ENCODE peak calls at places on chromosomes 3 and 15, in seven cellular contexts. V is thyroid gland, Y is HCT116, O is GM12891, K is IMR-90, S is heart left ventricle, A is lower leg skin. W is an unnamed sample.

GRCh38 chr3:178514411-178514800 is 21.8 kb upstream of the KCNMB2 start:
- DNase-seq in V (no peak), Y (no peak), O (no peak), K (no peak), S (no peak), A (no peak), W (no peak)

GRCh38 chr3:187678869-187679268 is 8.7 kb upstream of the SST start:
- DNase-seq in V (peak; percentile 24), Y (peak; percentile 42), O (no peak), K (peak; percentile 67), S (peak; percentile 51), A (no peak), W (peak; percentile 36)

GRCh38 chr3:66642484-66642883 is 141.7 kb upstream of the LRIG1 start:
- DNase-seq in V (no peak), Y (no peak), O (no peak), K (no peak), S (no peak), A (no peak), W (no peak)

GRCh38 chr3:10695595-10696285 is 120.3 kb upstream of the SLC6A11 start:
- DNase-seq in V (no peak), Y (no peak), O (no peak), K (no peak), S (no peak), A (no peak), W (no peak)

GRCh38 chr3:154862265-154862664 is 217.9 kb upstream of the MME start:
- DNase-seq in V (no peak), Y (no peak), O (no peak), K (peak; percentile 70), S (no peak), A (no peak), W (no peak)

GRCh38 chr3:172709776-172710708 is 825 bp downstream of the NCEH1 start:
- DNase-seq in V (peak; percentile 62), Y (no peak), O (no peak), K (peak; percentile 41), S (peak; percentile 61), A (peak; percentile 89), W (no peak)

GRCh38 chr3:109731639-109732473 is 394.5 kb upstream of the DPPA4 start:
- DNase-seq in V (peak; percentile 57), Y (peak; percentile 29), O (peak; percentile 2), K (peak; percentile 72), S (no peak), A (no peak), W (peak; percentile 2)

GRCh38 chr3:147130461-147130860 is 275.9 kb downstream of the ZIC4 start:
- DNase-seq in V (no peak), Y (no peak), O (no peak), K (peak; percentile 39), S (no peak), A (no peak), W (no peak)

GRCh38 chr3:64454179-64454578 is 228.9 kb upstream of the PRICKLE2 start:
- DNase-seq in V (no peak), Y (no peak), O (no peak), K (peak; percentile 85), S (no peak), A (no peak), W (no peak)

GRCh38 chr3:26279091-26279490 is 343.5 kb upstream of the LRRC3B start:
- DNase-seq in V (no peak), Y (no peak), O (no peak), K (no peak), S (no peak), A (no peak), W (no peak)

GRCh38 chr3:71710906-71711494 is 14.2 kb downstream of the EIF4E3 start:
- DNase-seq in V (no peak), Y (peak; percentile 21), O (no peak), K (peak; percentile 66), S (no peak), A (no peak), W (peak; percentile 23)

GRCh38 chr3:5806192-5806591 is 618.7 kb downstream of the EDEM1 start:
- DNase-seq in V (no peak), Y (no peak), O (no peak), K (no peak), S (no peak), A (no peak), W (no peak)

GRCh38 chr3:128497305-128498126 is 4.5 kb upstream of the GATA2 start:
- DNase-seq in V (peak; percentile 51), Y (no peak), O (peak; percentile 71), K (no peak), S (peak; percentile 62), A (peak; percentile 92), W (peak; percentile 80)

GRCh38 chr3:72255736-72256559 is 471.0 kb upstream of the PROK2 start:
- DNase-seq in V (peak; percentile 48), Y (no peak), O (no peak), K (no peak), S (peak; percentile 37), A (peak; percentile 93), W (no peak)

GRCh38 chr3:190041333-190042041 is 79.2 kb downstream of the P3H2 start:
- DNase-seq in V (peak; percentile 3), Y (no peak), O (no peak), K (peak; percentile 69), S (no peak), A (no peak), W (no peak)

GRCh38 chr15:67892559-67893377 is 52.9 kb upstream of the RNU6-1 start:
- DNase-seq in V (no peak), Y (no peak), O (no peak), K (no peak), S (no peak), A (no peak), W (no peak)

GRCh38 chr3:26960382-26960781 is 337.8 kb downstream of the LRRC3B start:
- DNase-seq in V (no peak), Y (no peak), O (no peak), K (no peak), S (no peak), A (no peak), W (no peak)

GRCh38 chr3:53819163-53819868 is 26.9 kb downstream of the CHDH start:
- DNase-seq in V (no peak), Y (no peak), O (no peak), K (no peak), S (no peak), A (peak; percentile 64), W (no peak)

GRCh38 chr3:147351301-147351700 is 55.0 kb downstream of the ZIC4 start:
- DNase-seq in V (no peak), Y (no peak), O (no peak), K (no peak), S (no peak), A (no peak), W (no peak)

GRCh38 chr15:100111103-100112060 is 230.4 kb downstream of the ADAMTS17 start:
- DNase-seq in V (peak; percentile 34), Y (peak; percentile 77), O (no peak), K (peak; percentile 88), S (peak; percentile 90), A (peak; percentile 93), W (peak; percentile 41)

GRCh38 chr3:171055336-171056178 is 29.0 kb upstream of the SLC2A2 start:
- DNase-seq in V (peak; percentile 7), Y (peak; percentile 13), O (no peak), K (peak; percentile 56), S (no peak), A (no peak), W (no peak)

GRCh38 chr15:78768096-78768495 is 43.2 kb downstream of the ADAMTS7 start:
- DNase-seq in V (no peak), Y (no peak), O (no peak), K (no peak), S (peak; percentile 24), A (no peak), W (no peak)

GRCh38 chr3:184177331-184177731 is 2.7 kb downstream of the AP2M1 start:
- DNase-seq in V (no peak), Y (no peak), O (no peak), K (peak; percentile 30), S (no peak), A (no peak), W (no peak)

GRCh38 chr3:189883113-189883753 is 237.5 kb downstream of the P3H2 start:
- DNase-seq in V (no peak), Y (no peak), O (no peak), K (no peak), S (no peak), A (no peak), W (no peak)

GRCh38 chr15:99997112-99997651 is 263.9 kb upstream of the LYSMD4 start:
- DNase-seq in V (no peak), Y (no peak), O (no peak), K (no peak), S (no peak), A (peak; percentile 65), W (no peak)

GRCh38 chr3:149634573-149634972 is 23.3 kb downstream of the WWTR1 start:
- DNase-seq in V (no peak), Y (no peak), O (no peak), K (no peak), S (peak; percentile 37), A (no peak), W (no peak)
- TF ChIP-seq POLR2A in V (no peak), Y (no peak), O (no peak), K (no peak), S (no peak), A (no peak), W (no peak)

DNA sequence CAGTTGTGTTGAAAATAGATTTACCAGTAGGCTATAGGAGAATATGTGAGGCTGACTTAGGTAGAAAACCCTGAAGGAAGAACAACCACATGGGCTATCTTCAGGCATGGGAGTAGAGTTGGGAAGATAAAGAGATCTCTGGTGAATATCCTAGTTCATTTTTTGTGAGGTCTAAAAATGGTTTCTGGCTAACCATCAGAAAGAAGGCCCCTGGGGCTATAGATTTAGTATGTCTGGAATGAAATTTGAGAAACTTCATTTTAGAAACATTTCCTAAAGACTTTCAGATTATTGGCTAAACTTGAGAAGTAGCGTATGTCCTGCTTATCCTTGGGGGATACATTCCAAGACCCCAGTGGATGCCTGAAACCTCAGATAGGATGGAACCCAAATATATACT is 148.2 kb downstream of the NAALADL2 start:
- DNase-seq in V (no peak), Y (no peak), O (no peak), K (no peak), S (no peak), A (no peak), W (no peak)
- TF ChIP-seq POLR2A in V (no peak), Y (no peak), O (no peak), K (no peak), S (no peak), A (no peak), W (no peak)

GRCh38 chr3:48371651-48372376 is at the start of gene FBXW12:
- DNase-seq in V (no peak), Y (no peak), O (no peak), K (no peak), S (no peak), A (no peak), W (no peak)
- TF ChIP-seq POLR2A in V (no peak), Y (no peak), O (no peak), K (no peak), S (no peak), A (no peak), W (no peak)

DNA sequence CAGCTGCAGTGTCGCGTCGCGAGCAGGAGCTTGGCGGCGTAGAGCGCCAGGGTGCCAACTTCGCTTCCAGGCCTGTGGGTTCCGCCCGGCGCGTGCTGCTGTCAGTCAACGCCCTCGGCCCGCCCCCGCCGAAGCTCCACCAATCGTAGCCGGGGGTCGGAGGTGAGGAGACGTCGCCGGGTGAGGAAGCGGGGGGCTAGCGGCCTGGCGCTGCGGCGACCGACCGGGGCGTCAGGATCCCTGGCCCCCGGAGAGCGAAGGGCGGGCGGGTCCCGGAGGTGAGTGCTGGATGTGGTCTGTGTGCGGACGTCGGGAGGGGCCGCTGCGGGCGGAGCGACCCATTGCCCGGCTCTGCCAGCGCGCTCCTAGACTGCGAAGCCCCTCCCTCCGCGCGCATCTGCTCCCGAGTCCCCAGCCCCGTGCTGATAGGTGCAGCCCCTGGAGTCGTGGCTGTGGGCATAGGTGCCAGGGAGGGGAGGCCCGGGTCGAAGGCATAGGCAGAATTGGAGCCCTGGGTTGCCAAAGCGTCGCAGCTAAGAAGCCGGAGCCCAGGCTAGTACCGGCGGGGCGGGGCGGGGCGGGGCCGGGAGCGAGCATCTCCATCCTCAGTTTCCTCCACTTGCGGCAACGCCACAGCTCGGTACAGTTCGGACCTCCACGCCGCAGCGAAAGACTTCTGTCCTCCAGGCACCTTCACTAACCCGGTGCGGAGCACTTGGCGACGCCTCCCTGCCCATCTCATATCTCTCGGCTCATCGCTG is at the start of gene NXPE3:
- DNase-seq in V (peak; percentile 91), Y (peak; percentile 57), O (peak; percentile 80), K (peak; percentile 65), S (peak; percentile 92), A (peak; percentile 99), W (peak; percentile 74)
- TF ChIP-seq POLR2A in V (no peak), Y (no peak), O (peak; percentile 28), K (no peak), S (peak; percentile 70), A (no peak), W (peak; percentile 46)